ENCODE peak calls at places on chromosomes 16 and 17, in ten cellular contexts. Z is ovary, U is gastrocnemius medialis, B is sigmoid colon, N is HCT116, P is stomach, L is adrenal gland, S is heart left ventricle, K is esophagus squamous epithelium, F is A549. Y is an unnamed sample. For H3K4me1, the result is how much of the 10 kb centered on the place peaks cover.

GRCh38 chr16:19559242-19559910 is 3.9 kb downstream of the VPS35L start:
- DNase-seq in Z (no peak), U (no peak), B (no peak), N (peak), P (no peak), L (no peak), S (no peak), K (no peak), F (peak), Y (no peak)

GRCh38 chr16:13507530-13507929 is 412.4 kb upstream of the ERCC4 start:
- DNase-seq in Z (no peak), U (no peak), B (no peak), N (no peak), P (no peak), L (no peak), S (no peak), K (no peak), F (no peak), Y (no peak)

GRCh38 chr17:36641877-36642845 is 40.8 kb downstream of the MRM1 start:
- DNase-seq in Z (no peak), U (no peak), B (no peak), N (no peak), P (no peak), L (no peak), S (no peak), K (no peak), F (no peak), Y (no peak)

GRCh38 chr17:41507315-41507880 is 2.0 kb upstream of the KRT13 start:
- DNase-seq in Z (no peak), U (no peak), B (no peak), N (no peak), P (no peak), L (no peak), S (no peak), K (no peak), F (no peak), Y (no peak)

GRCh38 chr17:410674-411401 is 58.2 kb upstream of the RPH3AL start:
- DNase-seq in Z (peak), U (no peak), B (no peak), N (no peak), P (no peak), L (peak), S (no peak), K (no peak), F (peak), Y (no peak)

GRCh38 chr16:80583466-80583865 is 42.7 kb downstream of the DYNLRB2 start:
- DNase-seq in Z (no peak), U (peak), B (no peak), N (no peak), P (no peak), L (no peak), S (no peak), K (no peak), F (no peak), Y (no peak)

GRCh38 chr17:7186241-7186640 is 7.1 kb upstream of the ASGR1 start:
- DNase-seq in Z (no peak), U (no peak), B (no peak), N (no peak), P (no peak), L (no peak), S (no peak), K (no peak), F (peak), Y (no peak)

GRCh38 chr17:40304464-40304863 is 4.5 kb upstream of the RARA start:
- DNase-seq in Z (peak), U (no peak), B (peak), N (no peak), P (no peak), L (no peak), S (no peak), K (no peak), F (no peak), Y (no peak)

GRCh38 chr17:16935786-16936185 is 36.1 kb downstream of the TNFRSF13B start:
- DNase-seq in Z (no peak), U (no peak), B (peak), N (no peak), P (no peak), L (no peak), S (no peak), K (no peak), F (no peak), Y (no peak)

GRCh38 chr16:85437161-85438052 is 175.7 kb upstream of the GSE1 start:
- DNase-seq in Z (peak), U (no peak), B (peak), N (no peak), P (peak), L (no peak), S (no peak), K (no peak), F (no peak), Y (no peak)

GRCh38 chr16:28204622-28205021 is 7.1 kb downstream of the XPO6 start:
- DNase-seq in Z (no peak), U (no peak), B (no peak), N (no peak), P (no peak), L (no peak), S (no peak), K (no peak), F (no peak), Y (no peak)

GRCh38 chr17:77728022-77728671 is 230.4 kb upstream of the TNRC6C start:
- DNase-seq in Z (no peak), U (peak), B (no peak), N (peak), P (no peak), L (no peak), S (peak), K (no peak), F (peak), Y (peak)

GRCh38 chr17:5825717-5826330 is 241.5 kb upstream of the NLRP1 start:
- DNase-seq in Z (no peak), U (no peak), B (no peak), N (no peak), P (no peak), L (no peak), S (no peak), K (no peak), F (no peak), Y (no peak)

GRCh38 chr17:59331129-59331928 is at the start of gene YPEL2:
- DNase-seq in Z (peak), U (peak), B (peak), N (peak), P (peak), L (peak), S (peak), K (peak), F (peak), Y (peak)
- TF ChIP-seq POLR2A in Z (peak), U (peak), B (peak), N (peak), P (no peak), L (peak), S (peak), K (no peak), F (peak), Y (peak)

GRCh38 chr17:27407916-27408846 is 48.1 kb upstream of the KSR1 start:
- DNase-seq in Z (no peak), U (no peak), B (no peak), N (peak), P (peak), L (peak), S (no peak), K (no peak), F (peak), Y (no peak)
- TF ChIP-seq CTCF in Z (no peak), U (no peak), B (no peak), N (no peak), P (no peak), L (no peak), S (no peak), K (no peak), F (no peak), Y (no peak)

GRCh38 chr16:88879788-88880055 is 13.3 kb upstream of the PABPN1L start:
- DNase-seq in Z (no peak), U (no peak), B (no peak), N (no peak), P (no peak), L (no peak), S (no peak), K (no peak), F (no peak), Y (no peak)
- H3K4me1 ChIP-seq in Z (under half), U (under half), B (under half), N (under half), P (under half), L (under half), S (under half), K (under half), F (under half), Y (under half)

GRCh38 chr16:56686758-56687157 is 4.5 kb downstream of the MT1X start:
- DNase-seq in Z (no peak), U (no peak), B (no peak), N (no peak), P (no peak), L (no peak), S (no peak), K (no peak), F (no peak), Y (no peak)
- TF ChIP-seq POLR2A in Z (no peak), U (no peak), B (no peak), N (no peak), P (no peak), L (no peak), S (no peak), K (no peak), F (no peak), Y (no peak)

GRCh38 chr17:74748529-74749261 is at the start of gene NHERF1:
- DNase-seq in Z (peak), U (peak), B (peak), N (peak), P (peak), L (peak), S (no peak), K (peak), F (peak), Y (peak)

GRCh38 chr17:74746922-74747321 is 1.5 kb upstream of the NHERF1 start:
- DNase-seq in Z (no peak), U (no peak), B (peak), N (no peak), P (no peak), L (no peak), S (no peak), K (no peak), F (no peak), Y (no peak)

GRCh38 chr17:74749262-74750038 is 1.0 kb downstream of the NHERF1 start:
- DNase-seq in Z (peak), U (no peak), B (no peak), N (no peak), P (no peak), L (peak), S (no peak), K (no peak), F (no peak), Y (no peak)

GRCh38 chr17:74750039-74750326 is 1.6 kb downstream of the NHERF1 start:
- DNase-seq in Z (no peak), U (no peak), B (no peak), N (no peak), P (no peak), L (no peak), S (no peak), K (no peak), F (no peak), Y (no peak)

DNA sequence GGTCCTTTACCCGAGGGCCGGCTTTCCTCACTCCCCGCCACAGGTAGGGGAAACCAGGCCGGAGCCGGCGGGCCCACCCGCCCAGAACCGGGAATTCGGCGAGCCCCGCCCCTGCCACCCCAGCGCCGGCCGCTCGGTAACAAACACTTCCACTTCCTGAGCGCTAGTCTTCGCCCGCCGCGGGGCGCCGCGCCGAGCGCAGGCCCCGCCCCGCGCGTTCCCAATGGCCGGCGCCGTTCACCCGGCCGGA is 224 bp upstream of the NHERF1 start:
- DNase-seq in Z (no peak), U (no peak), B (no peak), N (no peak), P (no peak), L (no peak), S (peak), K (no peak), F (no peak), Y (no peak)
- TF ChIP-seq CTCF in Z (peak), U (no peak), B (no peak), N (no peak), P (no peak), L (peak), S (no peak), K (peak), F (no peak), Y (peak)

GRCh38 chr16:90007015-90007414 is 12.2 kb downstream of the DBNDD1 start:
- DNase-seq in Z (no peak), U (no peak), B (no peak), N (no peak), P (no peak), L (no peak), S (no peak), K (no peak), F (no peak), Y (no peak)

GRCh38 chr16:90011196-90011819 is 7.9 kb downstream of the DBNDD1 start:
- DNase-seq in Z (no peak), U (peak), B (no peak), N (no peak), P (no peak), L (no peak), S (no peak), K (no peak), F (no peak), Y (no peak)

GRCh38 chr16:90010676-90011075 is 8.6 kb downstream of the DBNDD1 start:
- DNase-seq in Z (no peak), U (no peak), B (no peak), N (no peak), P (no peak), L (no peak), S (no peak), K (no peak), F (no peak), Y (no peak)

GRCh38 chr16:90008708-90009145 is 10.5 kb downstream of the DBNDD1 start:
- DNase-seq in Z (no peak), U (no peak), B (no peak), N (no peak), P (no peak), L (no peak), S (no peak), K (no peak), F (no peak), Y (no peak)

DNA sequence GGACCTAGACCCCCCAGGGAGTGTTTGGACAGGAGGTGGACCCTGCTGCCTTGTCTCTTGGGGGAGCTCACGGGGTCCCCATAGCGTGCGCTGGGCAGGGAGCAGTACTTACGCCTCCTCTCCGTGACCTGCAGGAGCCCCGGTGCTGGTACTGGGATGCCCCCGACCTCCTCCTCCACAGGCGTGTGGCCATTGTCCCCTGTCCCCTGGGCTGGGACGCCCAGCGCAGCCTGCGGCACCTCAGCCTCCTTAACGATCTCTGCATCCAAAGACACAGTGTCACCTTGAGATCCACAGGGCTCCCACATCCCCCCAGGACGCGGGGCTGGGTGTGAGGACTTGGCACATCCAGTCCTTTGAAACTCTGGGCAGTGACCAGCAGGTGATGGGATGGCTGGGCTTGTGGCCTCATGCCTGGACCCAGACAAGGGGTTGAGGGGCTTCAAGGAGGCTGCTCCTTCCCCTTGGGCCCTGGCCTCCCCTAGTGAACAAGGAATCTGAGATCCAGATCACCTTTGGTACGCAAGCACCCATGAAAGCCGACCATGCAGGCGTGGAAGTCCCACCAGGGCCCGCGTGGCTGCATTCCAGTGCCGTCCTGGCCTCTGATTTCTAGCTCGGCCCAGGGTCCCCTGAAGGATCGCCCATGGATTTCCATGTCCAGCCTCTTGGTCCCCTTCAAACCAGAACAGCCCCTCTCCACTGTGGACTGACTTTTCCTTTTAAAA is 9.9 kb downstream of the DBNDD1 start:
- DNase-seq in Z (no peak), U (no peak), B (no peak), N (no peak), P (no peak), L (no peak), S (no peak), K (no peak), F (no peak), Y (no peak)
- H3K4me1 ChIP-seq in Z (under half), U (under half), B (under half), N (under half), P (under half), L (under half), S (under half), K (under half), F (under half), Y (under half)

GRCh38 chr16:27203429-27204231 is at the start of gene KDM8:
- DNase-seq in Z (peak), U (peak), B (peak), N (peak), P (peak), L (peak), S (peak), K (peak), F (peak), Y (peak)
- TF ChIP-seq POLR2A in Z (peak), U (peak), B (peak), N (peak), P (no peak), L (peak), S (no peak), K (no peak), F (peak), Y (peak)

GRCh38 chr17:78898947-78899346 is 4.1 kb downstream of the CEP295NL start:
- DNase-seq in Z (no peak), U (no peak), B (no peak), N (no peak), P (no peak), L (no peak), S (no peak), K (no peak), F (no peak), Y (no peak)
- TF ChIP-seq CTCF in Z (no peak), U (no peak), B (no peak), N (no peak), P (no peak), L (no peak), S (no peak), K (no peak), F (no peak), Y (no peak)